ENCODE peak calls at places on chromosomes 3 and 15, in eight cellular contexts. One of them, this sample, is unnamed.

GRCh38 chr15:36501063-36501678 is 78.3 kb upstream of the CDIN1 start:
- DNase-seq in adipocyte: peak; percentile 82
- DNase-seq in HepG2: peak; percentile 74
- DNase-seq in HCT116: peak; percentile 69
- DNase-seq in SK-N-SH: peak; percentile 57
- DNase-seq in GM23248: peak; percentile 77
- DNase-seq in endothelial cell of umbilical vein: peak; percentile 69
- DNase-seq in astrocyte: peak; percentile 63
- DNase-seq in this sample: peak; percentile 63

GRCh38 chr3:143301502-143301901 is 181.9 kb downstream of the CHST2 start:
- DNase-seq in adipocyte: no peak
- DNase-seq in HepG2: no peak
- DNase-seq in HCT116: no peak
- DNase-seq in SK-N-SH: no peak
- DNase-seq in GM23248: no peak
- DNase-seq in endothelial cell of umbilical vein: no peak
- DNase-seq in astrocyte: no peak
- DNase-seq in this sample: no peak

GRCh38 chr3:53225181-53225580 is 30.6 kb downstream of the TKT start:
- DNase-seq in adipocyte: no peak
- DNase-seq in HepG2: no peak
- DNase-seq in HCT116: no peak
- DNase-seq in SK-N-SH: no peak
- DNase-seq in GM23248: no peak
- DNase-seq in endothelial cell of umbilical vein: no peak
- DNase-seq in astrocyte: no peak
- DNase-seq in this sample: no peak

GRCh38 chr15:31262143-31262530 is 64.5 kb upstream of the KLF13 start:
- DNase-seq in adipocyte: no peak
- DNase-seq in HepG2: no peak
- DNase-seq in HCT116: no peak
- DNase-seq in SK-N-SH: no peak
- DNase-seq in GM23248: no peak
- DNase-seq in endothelial cell of umbilical vein: no peak
- DNase-seq in astrocyte: no peak
- DNase-seq in this sample: no peak

GRCh38 chr3:21839592-21839991 is 88.6 kb upstream of the ZNF385D start:
- DNase-seq in adipocyte: peak; percentile 47
- DNase-seq in HepG2: no peak
- DNase-seq in HCT116: no peak
- DNase-seq in SK-N-SH: no peak
- DNase-seq in GM23248: peak; percentile 96
- DNase-seq in endothelial cell of umbilical vein: no peak
- DNase-seq in astrocyte: peak; percentile 97
- DNase-seq in this sample: peak; percentile 42

GRCh38 chr3:181694805-181695660 is 16.7 kb upstream of the SOX2 start:
- DNase-seq in adipocyte: peak; percentile 22
- DNase-seq in HepG2: no peak
- DNase-seq in HCT116: no peak
- DNase-seq in SK-N-SH: no peak
- DNase-seq in GM23248: peak; percentile 20
- DNase-seq in endothelial cell of umbilical vein: peak; percentile 66
- DNase-seq in astrocyte: peak; percentile 33
- DNase-seq in this sample: no peak

GRCh38 chr15:61030451-61030850 is 198.7 kb downstream of the RORA start:
- DNase-seq in adipocyte: no peak
- DNase-seq in HepG2: no peak
- DNase-seq in HCT116: no peak
- DNase-seq in SK-N-SH: no peak
- DNase-seq in GM23248: peak; percentile 83
- DNase-seq in endothelial cell of umbilical vein: no peak
- DNase-seq in astrocyte: no peak
- DNase-seq in this sample: no peak

GRCh38 chr3:138338244-138338643 is 8.6 kb upstream of the NME9 start:
- DNase-seq in adipocyte: no peak
- DNase-seq in HepG2: no peak
- DNase-seq in HCT116: no peak
- DNase-seq in SK-N-SH: no peak
- DNase-seq in GM23248: no peak
- DNase-seq in endothelial cell of umbilical vein: no peak
- DNase-seq in astrocyte: no peak
- DNase-seq in this sample: no peak

GRCh38 chr15:86247249-86247955 is 167.7 kb downstream of the AGBL1 start:
- DNase-seq in adipocyte: no peak
- DNase-seq in HepG2: no peak
- DNase-seq in HCT116: no peak
- DNase-seq in SK-N-SH: no peak
- DNase-seq in GM23248: no peak
- DNase-seq in endothelial cell of umbilical vein: no peak
- DNase-seq in astrocyte: no peak
- DNase-seq in this sample: peak; percentile 92

GRCh38 chr15:59873873-59874272 is 130.2 kb upstream of the FOXB1 start:
- DNase-seq in adipocyte: no peak
- DNase-seq in HepG2: no peak
- DNase-seq in HCT116: no peak
- DNase-seq in SK-N-SH: no peak
- DNase-seq in GM23248: no peak
- DNase-seq in endothelial cell of umbilical vein: no peak
- DNase-seq in astrocyte: no peak
- DNase-seq in this sample: no peak

GRCh38 chr15:59116141-59116540 is 11.2 kb downstream of the CCNB2 start:
- DNase-seq in adipocyte: no peak
- DNase-seq in HepG2: no peak
- DNase-seq in HCT116: no peak
- DNase-seq in SK-N-SH: no peak
- DNase-seq in GM23248: peak; percentile 81
- DNase-seq in endothelial cell of umbilical vein: no peak
- DNase-seq in astrocyte: peak; percentile 59
- DNase-seq in this sample: no peak

GRCh38 chr3:165983284-165983683 is 146.1 kb upstream of the BCHE start:
- DNase-seq in adipocyte: no peak
- DNase-seq in HepG2: no peak
- DNase-seq in HCT116: no peak
- DNase-seq in SK-N-SH: no peak
- DNase-seq in GM23248: no peak
- DNase-seq in endothelial cell of umbilical vein: peak; percentile 5
- DNase-seq in astrocyte: peak; percentile 6
- DNase-seq in this sample: no peak

GRCh38 chr3:72288955-72289707 is 504.2 kb upstream of the PROK2 start:
- DNase-seq in adipocyte: peak; percentile 92
- DNase-seq in HepG2: no peak
- DNase-seq in HCT116: no peak
- DNase-seq in SK-N-SH: peak; percentile 84
- DNase-seq in GM23248: peak; percentile 67
- DNase-seq in endothelial cell of umbilical vein: peak; percentile 38
- DNase-seq in astrocyte: peak; percentile 82
- DNase-seq in this sample: peak; percentile 37

GRCh38 chr3:109985942-109986555 is 648.7 kb upstream of the DPPA4 start:
- DNase-seq in adipocyte: peak; percentile 1
- DNase-seq in HepG2: no peak
- DNase-seq in HCT116: no peak
- DNase-seq in SK-N-SH: no peak
- DNase-seq in GM23248: peak; percentile 2
- DNase-seq in endothelial cell of umbilical vein: no peak
- DNase-seq in astrocyte: no peak
- DNase-seq in this sample: peak; percentile 66

GRCh38 chr3:129605593-129606521 is 619 bp downstream of the PLXND1 start:
- DNase-seq in adipocyte: peak; percentile 75
- DNase-seq in HepG2: no peak
- DNase-seq in HCT116: no peak
- DNase-seq in SK-N-SH: peak; percentile 78
- DNase-seq in GM23248: peak; percentile 85
- DNase-seq in endothelial cell of umbilical vein: peak; percentile 67
- DNase-seq in astrocyte: peak; percentile 45
- DNase-seq in this sample: peak; percentile 25

DNA sequence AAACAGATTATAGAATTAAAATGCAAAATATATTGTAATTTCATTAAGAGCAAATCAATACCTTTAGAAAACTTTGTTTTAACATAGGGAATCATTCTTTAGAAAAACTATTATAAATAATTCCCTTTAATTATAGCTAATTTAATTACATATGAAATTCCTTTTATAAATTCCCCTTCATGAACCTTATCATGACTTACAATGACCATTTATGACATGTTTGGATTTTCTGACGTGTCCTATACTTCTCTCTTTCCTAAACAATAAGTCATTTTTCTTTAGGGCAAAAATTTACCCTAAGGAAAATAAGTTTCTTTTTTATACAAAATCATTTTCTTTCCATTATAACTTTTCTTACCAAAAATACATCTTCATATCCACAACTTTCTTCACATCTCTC is 37.8 kb downstream of the PRR20G start:
- DNase-seq in adipocyte: no peak
- DNase-seq in HepG2: no peak
- DNase-seq in HCT116: no peak
- DNase-seq in SK-N-SH: no peak
- DNase-seq in GM23248: no peak
- DNase-seq in endothelial cell of umbilical vein: no peak
- DNase-seq in astrocyte: no peak
- DNase-seq in this sample: no peak
- H3K9me3 ChIP-seq in adipocyte: peaks cover 20% of the 10 kb centered on the region
- H3K9me3 ChIP-seq in HepG2: peaks cover 43% of the 10 kb centered on the region
- H3K9me3 ChIP-seq in HCT116: peaks cover 3% of the 10 kb centered on the region
- H3K9me3 ChIP-seq in SK-N-SH: peaks cover 5% of the 10 kb centered on the region
- H3K9me3 ChIP-seq in GM23248: no peaks in the 10 kb centered on the region
- H3K9me3 ChIP-seq in endothelial cell of umbilical vein: no peaks in the 10 kb centered on the region
- H3K9me3 ChIP-seq in astrocyte: peaks cover 2% of the 10 kb centered on the region
- H3K9me3 ChIP-seq in this sample: peaks cover 6% of the 10 kb centered on the region

GRCh38 chr3:13455644-13456043 is 24.5 kb upstream of the HDAC11 start:
- DNase-seq in adipocyte: peak; percentile 11
- DNase-seq in HepG2: peak; percentile 34
- DNase-seq in HCT116: no peak
- DNase-seq in SK-N-SH: no peak
- DNase-seq in GM23248: no peak
- DNase-seq in endothelial cell of umbilical vein: no peak
- DNase-seq in astrocyte: peak; percentile 7
- DNase-seq in this sample: no peak

GRCh38 chr3:13451301-13451673 is 28.8 kb upstream of the HDAC11 start:
- DNase-seq in adipocyte: no peak
- DNase-seq in HepG2: no peak
- DNase-seq in HCT116: no peak
- DNase-seq in SK-N-SH: no peak
- DNase-seq in GM23248: peak; percentile 70
- DNase-seq in endothelial cell of umbilical vein: no peak
- DNase-seq in astrocyte: peak; percentile 33
- DNase-seq in this sample: peak; percentile 68

GRCh38 chr3:13457593-13457992 is 22.5 kb upstream of the HDAC11 start:
- DNase-seq in adipocyte: no peak
- DNase-seq in HepG2: peak; percentile 39
- DNase-seq in HCT116: no peak
- DNase-seq in SK-N-SH: no peak
- DNase-seq in GM23248: no peak
- DNase-seq in endothelial cell of umbilical vein: no peak
- DNase-seq in astrocyte: no peak
- DNase-seq in this sample: no peak

GRCh38 chr3:13452490-13453335 is 27.4 kb upstream of the HDAC11 start:
- DNase-seq in adipocyte: peak; percentile 82
- DNase-seq in HepG2: peak; percentile 63
- DNase-seq in HCT116: peak; percentile 31
- DNase-seq in SK-N-SH: peak; percentile 59
- DNase-seq in GM23248: peak; percentile 85
- DNase-seq in endothelial cell of umbilical vein: peak; percentile 61
- DNase-seq in astrocyte: peak; percentile 30
- DNase-seq in this sample: peak; percentile 38
- H3K9ac ChIP-seq in adipocyte: peak overlapping the region; percentile 75
- H3K9ac ChIP-seq in HepG2: peak overlapping the region; percentile 42
- H3K9ac ChIP-seq in HCT116: peak overlapping the region; percentile 14
- H3K9ac ChIP-seq in SK-N-SH: no peak overlapping the region
- H3K9ac ChIP-seq in GM23248: peak overlapping the region; percentile 20
- H3K9ac ChIP-seq in endothelial cell of umbilical vein: no peak overlapping the region
- H3K9ac ChIP-seq in astrocyte: no peak overlapping the region
- H3K9ac ChIP-seq in this sample: no peak overlapping the region

GRCh38 chr15:24961967-24962366 is 7.2 kb downstream of the SNRPN start:
- DNase-seq in adipocyte: no peak
- DNase-seq in HepG2: no peak
- DNase-seq in HCT116: no peak
- DNase-seq in SK-N-SH: no peak
- DNase-seq in GM23248: no peak
- DNase-seq in endothelial cell of umbilical vein: no peak
- DNase-seq in astrocyte: no peak
- DNase-seq in this sample: no peak
- H3K9me3 ChIP-seq in adipocyte: no peaks in the 10 kb centered on the region
- H3K9me3 ChIP-seq in HepG2: peaks cover 54% of the 10 kb centered on the region
- H3K9me3 ChIP-seq in HCT116: peaks cover 11% of the 10 kb centered on the region
- H3K9me3 ChIP-seq in SK-N-SH: no peaks in the 10 kb centered on the region
- H3K9me3 ChIP-seq in GM23248: no peaks in the 10 kb centered on the region
- H3K9me3 ChIP-seq in endothelial cell of umbilical vein: no peaks in the 10 kb centered on the region
- H3K9me3 ChIP-seq in astrocyte: no peaks in the 10 kb centered on the region
- H3K9me3 ChIP-seq in this sample: peaks cover 2% of the 10 kb centered on the region

DNA sequence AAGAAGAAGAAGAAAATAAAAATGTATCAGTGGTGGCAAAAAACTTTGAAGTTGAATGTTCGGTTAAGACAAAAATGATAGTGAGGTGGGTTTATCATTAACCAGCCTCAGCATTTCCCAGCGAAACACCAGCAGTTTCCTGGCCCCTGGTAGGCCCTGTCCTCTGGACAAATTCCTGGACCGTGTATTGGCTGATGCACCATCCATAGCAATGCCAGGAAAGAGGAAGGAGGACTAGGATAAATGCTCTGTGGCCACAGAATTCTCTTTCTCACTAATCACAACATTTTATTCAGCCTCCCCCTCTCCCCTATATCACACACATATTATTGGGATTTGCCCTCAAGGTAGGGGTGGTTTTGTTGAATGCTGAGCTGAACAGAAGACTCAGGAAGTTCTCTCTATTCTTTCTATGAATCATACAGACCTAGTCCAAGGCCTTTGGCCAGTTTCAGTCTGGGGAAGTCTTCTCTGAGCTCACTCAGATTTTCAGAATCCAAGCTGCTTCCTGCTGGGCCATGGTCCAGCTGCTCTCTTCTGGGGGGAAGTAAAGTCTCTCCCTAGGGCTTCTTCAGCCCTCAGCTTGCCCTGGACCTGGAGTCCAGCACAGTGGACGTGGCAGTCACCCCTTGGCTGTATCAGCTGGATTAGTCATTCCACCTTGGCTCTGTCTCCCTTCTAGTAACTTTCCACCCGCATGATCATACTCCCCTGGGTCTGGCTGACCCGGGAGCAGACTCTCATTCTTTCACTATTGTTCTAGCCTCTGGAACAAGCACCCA is 27.6 kb downstream of the SLC28A1 start:
- DNase-seq in adipocyte: peak; percentile 95
- DNase-seq in HepG2: peak; percentile 89
- DNase-seq in HCT116: peak; percentile 71
- DNase-seq in SK-N-SH: no peak
- DNase-seq in GM23248: peak; percentile 98
- DNase-seq in endothelial cell of umbilical vein: peak; percentile 99
- DNase-seq in astrocyte: peak; percentile 99
- DNase-seq in this sample: peak; percentile 90
- H3K9ac ChIP-seq in adipocyte: peak overlapping the region; percentile 71
- H3K9ac ChIP-seq in HepG2: peak overlapping the region; percentile 80
- H3K9ac ChIP-seq in HCT116: peak overlapping the region; percentile 41
- H3K9ac ChIP-seq in SK-N-SH: peak overlapping the region; percentile 48
- H3K9ac ChIP-seq in GM23248: peak overlapping the region; percentile 64
- H3K9ac ChIP-seq in endothelial cell of umbilical vein: peak overlapping the region; percentile 85
- H3K9ac ChIP-seq in astrocyte: peak overlapping the region; percentile 70
- H3K9ac ChIP-seq in this sample: peak overlapping the region; percentile 44

GRCh38 chr3:87873136-87873535 is 185.7 kb downstream of the CGGBP1 start:
- DNase-seq in adipocyte: no peak
- DNase-seq in HepG2: no peak
- DNase-seq in HCT116: no peak
- DNase-seq in SK-N-SH: no peak
- DNase-seq in GM23248: peak; percentile 82
- DNase-seq in endothelial cell of umbilical vein: no peak
- DNase-seq in astrocyte: no peak
- DNase-seq in this sample: peak; percentile 30
- H3K9me3 ChIP-seq in adipocyte: peaks cover 13% of the 10 kb centered on the region
- H3K9me3 ChIP-seq in HepG2: peaks cover 37% of the 10 kb centered on the region
- H3K9me3 ChIP-seq in HCT116: peaks cover 3% of the 10 kb centered on the region
- H3K9me3 ChIP-seq in SK-N-SH: no peaks in the 10 kb centered on the region
- H3K9me3 ChIP-seq in GM23248: no peaks in the 10 kb centered on the region
- H3K9me3 ChIP-seq in endothelial cell of umbilical vein: no peaks in the 10 kb centered on the region
- H3K9me3 ChIP-seq in astrocyte: peaks cover 3% of the 10 kb centered on the region
- H3K9me3 ChIP-seq in this sample: no peaks in the 10 kb centered on the region

GRCh38 chr3:170735821-170736220 is 134.2 kb downstream of the RPL22L1 start:
- DNase-seq in adipocyte: no peak
- DNase-seq in HepG2: no peak
- DNase-seq in HCT116: no peak
- DNase-seq in SK-N-SH: no peak
- DNase-seq in GM23248: peak; percentile 5
- DNase-seq in endothelial cell of umbilical vein: no peak
- DNase-seq in astrocyte: no peak
- DNase-seq in this sample: no peak
- H3K9ac ChIP-seq in adipocyte: peak overlapping the region; percentile 81
- H3K9ac ChIP-seq in HepG2: no peak overlapping the region
- H3K9ac ChIP-seq in HCT116: no peak overlapping the region
- H3K9ac ChIP-seq in SK-N-SH: no peak overlapping the region
- H3K9ac ChIP-seq in GM23248: peak overlapping the region; percentile 69
- H3K9ac ChIP-seq in endothelial cell of umbilical vein: no peak overlapping the region
- H3K9ac ChIP-seq in astrocyte: no peak overlapping the region
- H3K9ac ChIP-seq in this sample: no peak overlapping the region

This sample was measured in mammary epithelial cell.